ENCODE peak calls at places on chromosomes 3 and 15, in ten cellular contexts. D, B, R, I, C, P, W, X, J and V are unnamed samples.

GRCh38 chr3:121974601-121975111 is 47.4 kb downstream of the ILDR1 start:
- DNase-seq in D (no peak), B (peak), R (no peak), I (no peak), C (no peak), P (no peak), W (no peak), X (no peak), J (no peak), V (no peak)

GRCh38 chr3:189839576-189839975 is 208.4 kb downstream of the TP63 start:
- DNase-seq in D (peak), B (peak), R (peak), I (peak), C (peak), P (peak), W (no peak), X (no peak), J (no peak), V (no peak)

GRCh38 chr15:80934761-80935221 is 54.8 kb downstream of the MESD start:
- DNase-seq in D (peak), B (peak), R (peak), I (peak), C (no peak), P (peak), W (peak), X (no peak), J (no peak), V (no peak)

GRCh38 chr3:68809596-68809995 is 122.8 kb downstream of the TAFA4 start:
- DNase-seq in D (no peak), B (no peak), R (no peak), I (no peak), C (no peak), P (no peak), W (no peak), X (no peak), J (no peak), V (no peak)

GRCh38 chr15:61702224-61703120 is 357.8 kb downstream of the VPS13C start:
- DNase-seq in D (no peak), B (peak), R (no peak), I (no peak), C (peak), P (no peak), W (no peak), X (no peak), J (no peak), V (no peak)

GRCh38 chr15:58139631-58140522 is 1.7 kb downstream of the AQP9 start:
- DNase-seq in D (peak), B (peak), R (no peak), I (peak), C (no peak), P (peak), W (no peak), X (no peak), J (no peak), V (no peak)

GRCh38 chr3:158532099-158532734 is 38.8 kb upstream of the MLF1 start:
- DNase-seq in D (peak), B (peak), R (no peak), I (peak), C (no peak), P (peak), W (no peak), X (no peak), J (no peak), V (no peak)

GRCh38 chr3:57951106-57951882 is 56.9 kb upstream of the FLNB start:
- DNase-seq in D (peak), B (peak), R (peak), I (peak), C (peak), P (peak), W (peak), X (peak), J (peak), V (peak)

GRCh38 chr15:75347222-75348033 is 589 bp downstream of the NEIL1 start:
- DNase-seq in D (no peak), B (no peak), R (peak), I (peak), C (no peak), P (no peak), W (peak), X (no peak), J (no peak), V (peak)

GRCh38 chr3:13022348-13023250 is 50.6 kb downstream of the IQSEC1 start:
- DNase-seq in D (peak), B (peak), R (peak), I (peak), C (peak), P (peak), W (peak), X (peak), J (peak), V (peak)

GRCh38 chr3:51710631-51711351 is 3.9 kb downstream of the GRM2 start:
- DNase-seq in D (no peak), B (no peak), R (peak), I (no peak), C (no peak), P (no peak), W (no peak), X (no peak), J (no peak), V (peak)

GRCh38 chr3:98972155-98972554 is 70.7 kb upstream of the DCBLD2 start:
- DNase-seq in D (peak), B (peak), R (peak), I (peak), C (no peak), P (peak), W (no peak), X (no peak), J (no peak), V (no peak)

GRCh38 chr3:175601521-175601920 is 742.4 kb downstream of the NAALADL2 start:
- DNase-seq in D (no peak), B (no peak), R (peak), I (peak), C (no peak), P (peak), W (no peak), X (no peak), J (no peak), V (no peak)

GRCh38 chr15:70722266-70723123 is 40.9 kb downstream of the UACA start:
- DNase-seq in D (peak), B (peak), R (peak), I (peak), C (no peak), P (peak), W (no peak), X (no peak), J (no peak), V (no peak)

DNA sequence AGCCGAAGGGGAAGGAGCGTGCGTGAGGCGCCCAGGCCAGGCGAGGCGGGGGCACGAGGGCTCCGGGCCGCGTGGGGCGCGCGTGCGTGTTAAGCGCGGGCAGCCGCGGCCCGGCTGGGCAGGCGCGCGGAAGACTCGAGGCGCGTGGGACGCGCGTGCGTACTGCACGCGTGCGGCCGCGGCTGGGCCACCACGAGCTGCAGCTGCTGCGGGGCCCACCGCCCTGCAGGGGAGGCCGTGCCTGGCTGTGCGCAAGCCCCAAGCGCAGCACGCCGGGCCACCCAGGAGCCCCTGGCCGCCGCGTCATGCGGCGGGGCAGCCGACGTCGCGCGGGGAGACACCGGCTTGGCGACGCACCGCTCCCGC is 619 bp upstream of the TRIM71 start:
- DNase-seq in D (no peak), B (no peak), R (peak), I (no peak), C (no peak), P (no peak), W (no peak), X (no peak), J (no peak), V (no peak)
- H3K4me3 ChIP-seq in D (no peak), B (no peak), R (no peak), I (peak), C (peak), P (no peak), W (peak), X (peak), J (peak), V (no peak)

GRCh38 chr15:67884009-67884408 is 44.2 kb upstream of the RNU6-1 start:
- DNase-seq in D (no peak), B (no peak), R (peak), I (no peak), C (no peak), P (no peak), W (no peak), X (no peak), J (no peak), V (no peak)
- H3K4me3 ChIP-seq in D (no peak), B (peak), R (peak), I (no peak), C (peak), P (no peak), W (peak), X (peak), J (peak), V (no peak)

GRCh38 chr15:56806147-56806536 is 72.8 kb upstream of the ZNF280D start:
- DNase-seq in D (no peak), B (no peak), R (no peak), I (no peak), C (no peak), P (no peak), W (no peak), X (no peak), J (no peak), V (no peak)
- H3K4me3 ChIP-seq in D (peak), B (no peak), R (peak), I (no peak), C (peak), P (peak), W (peak), X (peak), J (peak), V (peak)

DNA sequence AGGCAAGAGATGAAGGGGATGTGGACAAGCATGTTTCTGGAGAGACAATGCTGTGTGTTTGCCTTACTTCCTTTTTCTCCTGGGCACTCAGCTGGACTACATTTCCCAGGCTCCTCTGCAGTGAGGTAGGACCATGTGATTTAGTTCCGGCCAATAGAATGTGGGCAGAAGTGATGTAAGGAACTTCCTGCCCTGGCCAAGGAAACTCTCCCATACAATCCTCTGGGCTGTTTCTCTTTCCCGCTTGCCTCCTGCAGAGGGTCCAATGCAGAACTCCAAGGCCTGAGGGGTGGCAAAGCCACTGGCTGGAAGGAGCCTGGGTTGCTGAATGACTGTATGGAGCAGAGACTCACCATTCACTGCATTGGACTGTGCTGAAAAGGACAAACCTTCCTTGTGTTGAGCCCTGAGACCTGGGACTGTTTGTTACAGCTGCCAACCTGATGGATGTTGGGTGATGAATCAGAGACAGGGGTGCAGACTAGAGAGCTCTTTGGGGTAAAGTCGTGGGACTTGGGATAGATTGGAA is 82.7 kb upstream of the SLC6A6 start:
- DNase-seq in D (peak), B (peak), R (peak), I (peak), C (no peak), P (peak), W (no peak), X (no peak), J (no peak), V (peak)
- H3K4me3 ChIP-seq in D (no peak), B (no peak), R (no peak), I (no peak), C (no peak), P (no peak), W (no peak), X (no peak), J (no peak), V (no peak)

DNA sequence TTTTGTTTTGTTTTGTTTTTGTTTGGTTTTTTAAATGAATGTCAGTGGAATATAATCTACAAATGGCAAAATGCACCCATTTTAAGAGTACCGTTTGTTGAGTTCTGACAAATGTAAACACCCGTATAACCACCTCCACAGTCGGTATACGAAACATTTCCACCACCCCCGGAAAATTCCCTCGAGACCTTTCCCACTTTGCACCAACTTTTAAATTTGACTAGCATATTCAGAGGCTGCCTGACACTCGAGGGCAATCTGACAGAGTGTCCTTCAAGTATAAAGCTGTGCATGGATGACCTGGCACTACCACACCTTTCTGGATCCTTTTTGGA is 629 bp upstream of the ARHGEF3 start:
- DNase-seq in D (no peak), B (no peak), R (no peak), I (no peak), C (no peak), P (no peak), W (no peak), X (no peak), J (no peak), V (no peak)
- H3K4me3 ChIP-seq in D (peak), B (peak), R (peak), I (no peak), C (peak), P (peak), W (peak), X (peak), J (peak), V (no peak)

GRCh38 chr3:9401986-9402385 is 4.6 kb downstream of the SETD5 start:
- DNase-seq in D (no peak), B (no peak), R (no peak), I (no peak), C (no peak), P (no peak), W (no peak), X (no peak), J (no peak), V (no peak)

GRCh38 chr3:9403463-9403862 is 6.0 kb downstream of the SETD5 start:
- DNase-seq in D (no peak), B (no peak), R (no peak), I (no peak), C (no peak), P (no peak), W (no peak), X (no peak), J (no peak), V (no peak)

GRCh38 chr3:9404680-9405079 is 7.3 kb downstream of the SETD5 start:
- DNase-seq in D (no peak), B (no peak), R (no peak), I (no peak), C (no peak), P (no peak), W (no peak), X (no peak), J (no peak), V (no peak)

GRCh38 chr3:9400626-9401025 is 3.2 kb downstream of the SETD5 start:
- DNase-seq in D (no peak), B (no peak), R (no peak), I (no peak), C (no peak), P (no peak), W (no peak), X (no peak), J (no peak), V (no peak)

DNA sequence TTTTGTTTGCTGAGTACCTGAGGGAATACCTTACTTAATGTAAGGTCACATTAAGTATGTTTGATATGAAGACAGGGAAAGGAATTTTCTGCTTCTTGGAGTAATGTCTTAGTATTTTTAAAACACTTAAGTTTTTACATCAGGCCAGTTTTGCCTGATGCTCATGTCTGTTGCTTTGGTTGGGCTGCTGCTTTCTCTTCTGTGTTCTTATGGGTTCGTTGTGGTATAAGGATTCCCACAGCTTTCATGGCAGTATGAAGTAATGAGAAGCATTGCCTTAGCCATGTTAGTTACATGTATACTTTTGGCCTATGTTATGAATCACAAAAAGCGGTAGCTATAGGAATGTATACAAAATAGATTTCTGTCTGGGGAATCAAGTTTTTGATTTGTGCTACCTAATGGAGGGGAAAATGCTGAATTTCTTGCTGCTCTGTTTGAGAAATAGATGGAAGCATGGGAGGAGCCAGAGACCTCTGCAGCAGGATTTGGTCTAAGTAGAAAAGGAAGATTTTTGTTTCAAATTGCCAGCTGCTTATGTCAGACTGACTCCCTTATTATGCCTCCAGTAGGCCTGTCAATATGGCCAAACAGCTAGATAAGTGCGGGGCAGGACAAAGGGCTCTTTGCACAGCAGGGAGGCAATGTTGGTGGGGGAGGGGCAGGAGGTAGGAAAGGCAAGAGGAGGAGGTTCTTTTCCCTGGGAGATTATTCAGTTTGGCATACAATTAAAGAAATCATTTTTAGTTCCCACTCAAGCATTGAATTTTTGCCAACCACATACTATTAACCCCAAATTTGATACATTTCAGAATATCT is 5.2 kb downstream of the SETD5 start:
- DNase-seq in D (no peak), B (peak), R (no peak), I (peak), C (no peak), P (peak), W (peak), X (no peak), J (no peak), V (no peak)
- H3K4me3 ChIP-seq in D (peak), B (no peak), R (peak), I (no peak), C (no peak), P (peak), W (no peak), X (peak), J (no peak), V (no peak)